ENCODE peak calls at places on chromosomes 3 and 15, in nine cellular contexts. V, T, O, U, L, M, K, N and Z are unnamed samples.

GRCh38 chr15:42094512-42094963 is at the start of gene PLA2G4D:
- DNase-seq in V (no peak), T (no peak), O (no peak), U (no peak), L (no peak), M (peak), K (no peak), N (no peak), Z (no peak)

GRCh38 chr15:71807125-71807629 is 3.2 kb upstream of the NR2E3 start:
- DNase-seq in V (peak), T (no peak), O (no peak), U (no peak), L (no peak), M (no peak), K (peak), N (no peak), Z (no peak)

GRCh38 chr3:63791974-63792373 is 27.1 kb upstream of the C3orf49 start:
- DNase-seq in V (no peak), T (no peak), O (no peak), U (peak), L (peak), M (peak), K (peak), N (peak), Z (no peak)

GRCh38 chr15:33194237-33194636 is 277 bp downstream of the FMN1 start:
- DNase-seq in V (no peak), T (peak), O (no peak), U (no peak), L (peak), M (no peak), K (no peak), N (peak), Z (no peak)

GRCh38 chr3:29083607-29084120 is 197.2 kb upstream of the RBMS3 start:
- DNase-seq in V (no peak), T (no peak), O (no peak), U (no peak), L (no peak), M (no peak), K (no peak), N (no peak), Z (no peak)

GRCh38 chr15:45399381-45400212 is 21.3 kb upstream of the GATM start:
- DNase-seq in V (no peak), T (no peak), O (no peak), U (peak), L (peak), M (peak), K (peak), N (peak), Z (peak)

GRCh38 chr3:12454808-12455121 is 29.5 kb upstream of the TSEN2 start:
- DNase-seq in V (no peak), T (no peak), O (no peak), U (no peak), L (no peak), M (no peak), K (peak), N (peak), Z (no peak)

GRCh38 chr3:173945081-173945652 is 547.6 kb downstream of the NLGN1 start:
- DNase-seq in V (no peak), T (no peak), O (no peak), U (no peak), L (no peak), M (no peak), K (no peak), N (no peak), Z (no peak)

GRCh38 chr3:139113766-139114165 is 69.1 kb upstream of the PRR23C start:
- DNase-seq in V (no peak), T (no peak), O (no peak), U (no peak), L (no peak), M (no peak), K (no peak), N (no peak), Z (no peak)

GRCh38 chr15:69081310-69082004 is 67.0 kb downstream of the NOX5 start:
- DNase-seq in V (no peak), T (no peak), O (no peak), U (no peak), L (no peak), M (no peak), K (no peak), N (peak), Z (peak)

GRCh38 chr3:29310865-29311264 is 30.0 kb downstream of the RBMS3 start:
- DNase-seq in V (no peak), T (no peak), O (no peak), U (no peak), L (no peak), M (no peak), K (no peak), N (no peak), Z (no peak)

GRCh38 chr15:64842986-64843561 is 1.4 kb downstream of the PLEKHO2 start:
- DNase-seq in V (no peak), T (no peak), O (no peak), U (no peak), L (no peak), M (no peak), K (no peak), N (peak), Z (no peak)

GRCh38 chr3:127611251-127611650 is 13.0 kb downstream of the MCM2 start:
- DNase-seq in V (no peak), T (no peak), O (no peak), U (no peak), L (no peak), M (no peak), K (no peak), N (no peak), Z (no peak)

GRCh38 chr3:196178993-196179379 is 32.2 kb downstream of the ZDHHC19 start:
- DNase-seq in V (no peak), T (no peak), O (no peak), U (no peak), L (no peak), M (no peak), K (no peak), N (no peak), Z (no peak)

GRCh38 chr15:75928680-75929608 is 25.3 kb downstream of the FBXO22 start:
- DNase-seq in V (no peak), T (no peak), O (no peak), U (no peak), L (no peak), M (no peak), K (no peak), N (no peak), Z (no peak)

GRCh38 chr3:115930922-115931321 is 307.6 kb downstream of the GAP43 start:
- DNase-seq in V (no peak), T (no peak), O (no peak), U (no peak), L (no peak), M (no peak), K (no peak), N (peak), Z (no peak)

GRCh38 chr3:167772992-167773391 is 37.5 kb downstream of the SERPINI1 start:
- DNase-seq in V (no peak), T (no peak), O (no peak), U (no peak), L (no peak), M (no peak), K (no peak), N (no peak), Z (no peak)

GRCh38 chr15:31359722-31360111 is 33.1 kb downstream of the KLF13 start:
- DNase-seq in V (no peak), T (no peak), O (no peak), U (no peak), L (no peak), M (no peak), K (no peak), N (no peak), Z (no peak)

GRCh38 chr3:124978627-124979026 is 44.1 kb upstream of the MUC13 start:
- DNase-seq in V (no peak), T (no peak), O (no peak), U (no peak), L (no peak), M (no peak), K (no peak), N (no peak), Z (no peak)

GRCh38 chr15:81666828-81667227 is 292.8 kb upstream of the TMC3 start:
- DNase-seq in V (no peak), T (no peak), O (no peak), U (no peak), L (no peak), M (no peak), K (no peak), N (no peak), Z (no peak)

GRCh38 chr15:92954578-92954977 is 54.5 kb downstream of the CHD2 start:
- DNase-seq in V (no peak), T (no peak), O (no peak), U (no peak), L (no peak), M (no peak), K (peak), N (peak), Z (no peak)

GRCh38 chr15:85793641-85794597 is 806 bp downstream of the KLHL25 start:
- DNase-seq in V (no peak), T (no peak), O (peak), U (peak), L (peak), M (peak), K (peak), N (peak), Z (no peak)

GRCh38 chr15:76386178-76386577 is 49.6 kb downstream of the ISL2 start:
- DNase-seq in V (no peak), T (no peak), O (no peak), U (no peak), L (no peak), M (no peak), K (no peak), N (no peak), Z (no peak)

GRCh38 chr3:120113128-120114116 is 19.2 kb upstream of the GSK3B start:
- DNase-seq in V (no peak), T (no peak), O (no peak), U (no peak), L (no peak), M (no peak), K (peak), N (peak), Z (no peak)

GRCh38 chr3:157282261-157283191 is 122.6 kb upstream of the CCNL1 start:
- DNase-seq in V (no peak), T (no peak), O (no peak), U (no peak), L (no peak), M (no peak), K (no peak), N (peak), Z (peak)

GRCh38 chr3:126481808-126482502 is 6.3 kb upstream of the ZXDC start:
- DNase-seq in V (no peak), T (no peak), O (no peak), U (no peak), L (no peak), M (no peak), K (no peak), N (peak), Z (no peak)